ENCODE peak calls at places on chromosomes 1 and 21, in ten cellular contexts. S, P, J, X, D, E, N, Q, K and B are unnamed samples.
A peak's percentile ranks its signal among the peaks of the same experiment; 100 is the strongest.

GRCh38 chr21:37631319-37632117 is 264.9 kb downstream of the DYRK1A start:
- DNase-seq in S (no peak), J (no peak), D (no peak), X (no peak), K (no peak), N (no peak), Q (peak; percentile 41), E (no peak), P (peak; percentile 63), B (no peak)

GRCh38 chr21:38897532-38898421 is 92.0 kb downstream of the ETS2 start:
- DNase-seq in J (no peak), Q (no peak), N (no peak), K (no peak), E (no peak), P (no peak), S (no peak), X (no peak), D (no peak), B (no peak)

GRCh38 chr1:226223157-226223785 is at the start of gene MIXL1:
- DNase-seq in P (peak; percentile 66), E (no peak), X (peak; percentile 31), J (peak; percentile 62), D (peak; percentile 13), K (no peak), N (no peak), Q (no peak), S (no peak), B (no peak)

GRCh38 chr1:211577826-211578639 is 928 bp downstream of the SLC30A1 start:
- DNase-seq in K (peak; percentile 82), P (peak; percentile 91), E (peak; percentile 69), D (peak; percentile 59), Q (peak; percentile 63), N (peak; percentile 76), S (peak; percentile 78), J (peak; percentile 73), X (peak; percentile 89), B (no peak)

GRCh38 chr1:4177425-4178150 is 277.5 kb upstream of the C1orf174 start:
- DNase-seq in Q (no peak), J (no peak), N (no peak), P (no peak), D (no peak), E (no peak), X (no peak), K (no peak), S (peak; percentile 5), B (no peak)

GRCh38 chr1:16980473-16981268 is at the start of gene MFAP2:
- DNase-seq in J (peak; percentile 58), E (peak; percentile 62), N (no peak), Q (no peak), X (peak; percentile 86), D (peak; percentile 44), P (peak; percentile 59), K (peak; percentile 67), S (no peak), B (no peak)

GRCh38 chr1:174103766-174104165 is 55.6 kb upstream of the RABGAP1L start:
- DNase-seq in E (no peak), N (no peak), X (no peak), S (no peak), Q (no peak), D (no peak), P (no peak), J (no peak), K (no peak), B (no peak)

GRCh38 chr1:59057211-59057694 is 239.6 kb upstream of the FGGY start:
- DNase-seq in K (peak; percentile 70), X (peak; percentile 99), J (peak; percentile 30), N (no peak), E (peak; percentile 91), Q (peak; percentile 87), S (no peak), P (no peak), D (peak; percentile 50), B (peak; percentile 88)

GRCh38 chr1:19670787-19671186 is 6.1 kb downstream of the HTR6 start:
- DNase-seq in S (no peak), D (no peak), J (no peak), K (no peak), X (no peak), E (no peak), N (no peak), P (no peak), Q (no peak), B (no peak)
- H3K27me3 ChIP-seq in S (peaks cover 59% of the 10 kb centered on the region), D (peaks cover 27% of the 10 kb centered on the region), J (peaks cover 66% of the 10 kb centered on the region), K (no peaks in the 10 kb centered on the region), X (peaks cover 41% of the 10 kb centered on the region), E (peaks cover 6% of the 10 kb centered on the region), N (no peaks in the 10 kb centered on the region), P (peaks cover 10% of the 10 kb centered on the region), Q (peaks cover 4% of the 10 kb centered on the region), B (peaks cover 37% of the 10 kb centered on the region)

GRCh38 chr21:42598159-42598735 is 55.2 kb upstream of the PDE9A start:
- DNase-seq in P (no peak), S (no peak), K (peak; percentile 2), D (no peak), J (no peak), X (no peak), E (no peak), N (no peak), Q (no peak), B (no peak)

GRCh38 chr21:42595281-42596187 is 57.9 kb upstream of the PDE9A start:
- DNase-seq in K (no peak), S (no peak), N (no peak), Q (no peak), E (no peak), D (no peak), J (no peak), X (no peak), P (no peak), B (no peak)

GRCh38 chr21:42594616-42595280 is 58.7 kb upstream of the PDE9A start:
- DNase-seq in D (no peak), J (no peak), P (no peak), K (no peak), X (no peak), N (no peak), S (no peak), E (no peak), Q (no peak), B (no peak)

GRCh38 chr21:42597487-42598158 is 55.8 kb upstream of the PDE9A start:
- DNase-seq in Q (no peak), K (peak; percentile 3), X (no peak), E (no peak), J (no peak), S (no peak), N (no peak), D (no peak), P (no peak), B (no peak)

GRCh38 chr21:42596657-42597056 is 56.8 kb upstream of the PDE9A start:
- DNase-seq in P (no peak), E (no peak), N (no peak), K (no peak), X (no peak), J (no peak), D (no peak), S (no peak), Q (no peak), B (no peak)
- H3K27me3 ChIP-seq in P (no peaks in the 10 kb centered on the region), E (no peaks in the 10 kb centered on the region), N (no peaks in the 10 kb centered on the region), K (no peaks in the 10 kb centered on the region), X (peaks cover 36% of the 10 kb centered on the region), J (no peaks in the 10 kb centered on the region), D (no peaks in the 10 kb centered on the region), S (peaks cover 78% of the 10 kb centered on the region), Q (peaks cover 4% of the 10 kb centered on the region), B (peaks cover 2% of the 10 kb centered on the region)

GRCh38 chr1:12065872-12066271 is 2.8 kb downstream of the TNFRSF8 start:
- DNase-seq in Q (no peak), P (no peak), E (no peak), K (no peak), S (no peak), D (no peak), X (no peak), N (no peak), J (no peak), B (no peak)

GRCh38 chr1:12064073-12064969 is 1.2 kb downstream of the TNFRSF8 start:
- DNase-seq in D (no peak), Q (no peak), J (no peak), P (no peak), X (no peak), N (no peak), K (no peak), S (no peak), E (no peak), B (no peak)

GRCh38 chr1:12059722-12060464 is 3.2 kb upstream of the TNFRSF8 start:
- DNase-seq in D (no peak), J (no peak), S (no peak), X (no peak), E (no peak), P (no peak), Q (no peak), N (no peak), K (no peak), B (no peak)

GRCh38 chr1:12060500-12060899 is 2.6 kb upstream of the TNFRSF8 start:
- DNase-seq in N (no peak), E (no peak), X (no peak), J (no peak), K (no peak), P (no peak), Q (no peak), D (no peak), S (no peak), B (no peak)

DNA sequence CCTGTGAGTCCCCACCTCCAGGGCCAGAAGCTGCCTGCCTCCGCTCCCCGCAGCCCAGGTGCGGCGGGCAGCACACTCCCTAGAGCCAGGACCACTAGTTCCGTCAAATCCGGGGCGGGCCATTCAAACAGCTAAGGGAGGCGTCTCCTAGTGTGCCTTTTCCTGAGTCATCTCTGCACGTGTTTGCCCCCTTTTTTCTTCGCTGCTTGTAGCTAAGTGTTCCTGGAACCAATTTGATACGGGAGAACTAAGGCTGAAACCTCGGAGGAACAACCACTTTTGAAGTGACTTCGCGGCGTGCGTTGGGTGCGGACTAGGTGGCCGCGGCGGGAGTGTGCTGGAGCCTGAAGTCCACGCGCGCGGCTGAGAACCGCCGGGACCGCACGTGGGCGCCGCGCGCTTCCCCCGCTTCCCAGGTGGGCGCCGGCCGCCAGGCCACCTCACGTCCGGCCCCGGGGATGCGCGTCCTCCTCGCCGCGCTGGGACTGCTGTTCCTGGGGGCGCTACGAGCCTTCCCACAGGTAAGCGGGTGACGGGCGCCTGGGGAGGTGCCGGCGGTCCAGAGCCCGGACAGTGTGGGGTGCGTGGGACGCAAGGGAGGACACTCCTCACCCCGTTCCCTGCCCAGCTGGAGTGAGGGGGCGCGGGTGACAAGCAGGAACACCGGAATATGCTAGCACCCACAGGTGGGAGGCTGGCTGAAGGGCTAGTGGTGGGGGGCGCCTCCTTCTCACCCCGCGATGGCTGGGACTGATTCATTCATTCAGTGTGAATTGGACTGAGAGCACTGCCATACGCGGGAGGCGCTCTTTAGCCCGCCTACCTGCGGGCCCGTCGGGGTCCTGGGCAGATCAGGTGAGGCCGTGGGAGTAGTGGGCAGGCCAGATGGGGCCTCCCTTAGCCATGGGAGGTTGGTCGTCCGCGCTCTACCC is at the start of gene TNFRSF8:
- DNase-seq in E (no peak), J (peak; percentile 17), Q (no peak), P (peak; percentile 78), X (peak; percentile 17), N (no peak), S (peak; percentile 78), K (no peak), D (peak; percentile 50), B (no peak)
- H3K27me3 ChIP-seq in E (peaks cover 4% of the 10 kb centered on the region), J (peaks cover 60% of the 10 kb centered on the region), Q (peaks cover 19% of the 10 kb centered on the region), P (peaks cover 2% of the 10 kb centered on the region), X (peaks cover 47% of the 10 kb centered on the region), N (peaks cover 7% of the 10 kb centered on the region), S (no peaks in the 10 kb centered on the region), K (no peaks in the 10 kb centered on the region), D (peaks cover 22% of the 10 kb centered on the region), B (peaks cover 48% of the 10 kb centered on the region)

DNA sequence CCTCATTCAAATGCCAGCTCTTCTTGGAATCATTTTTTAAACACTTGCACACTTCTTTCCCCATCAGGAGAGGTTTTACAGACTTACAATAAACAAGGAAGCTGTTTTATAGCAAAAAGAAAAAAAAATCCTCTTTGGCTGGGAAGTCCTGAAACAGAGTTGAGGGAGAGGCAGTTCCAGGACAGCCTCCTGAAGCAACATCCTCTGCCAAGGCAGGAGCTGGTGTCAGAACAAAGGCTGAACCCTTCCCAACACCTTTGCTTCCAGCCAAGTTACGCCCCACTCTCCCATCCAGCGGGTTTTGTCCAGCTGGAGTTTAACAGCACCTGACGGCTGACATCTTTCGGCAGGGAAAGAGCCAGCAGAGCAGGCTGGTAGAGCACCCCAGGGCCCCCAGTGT is 287.8 kb downstream of the RRAGC start:
- DNase-seq in X (no peak), D (no peak), E (peak; percentile 19), S (no peak), N (no peak), J (no peak), K (no peak), Q (no peak), P (no peak), B (no peak)
- H3K27me3 ChIP-seq in X (peaks cover 43% of the 10 kb centered on the region), D (no peaks in the 10 kb centered on the region), E (no peaks in the 10 kb centered on the region), S (peaks cover 22% of the 10 kb centered on the region), N (no peaks in the 10 kb centered on the region), J (peaks cover 50% of the 10 kb centered on the region), K (no peaks in the 10 kb centered on the region), Q (no peaks in the 10 kb centered on the region), P (no peaks in the 10 kb centered on the region), B (peaks cover 11% of the 10 kb centered on the region)